ENCODE peak calls at places on chromosomes 1 and 21, in four cellular contexts. M is fibroblast of pulmonary artery, D is astrocyte of the cerebellum, B is tibial artery. W is an unnamed sample.

GRCh38 chr1:160104520-160104885 is 6.1 kb upstream of the IGSF8 start:
- DNase-seq in M (no peak), D (no peak), B (no peak), W (no peak)

GRCh38 chr1:4137621-4138390 is 237.7 kb upstream of the C1orf174 start:
- DNase-seq in M (no peak), D (no peak), B (no peak), W (no peak)

GRCh38 chr1:69700770-69701169 is 133.0 kb downstream of the LRRC7 start:
- DNase-seq in M (peak), D (no peak), B (no peak), W (peak)

GRCh38 chr1:49363628-49364027 is 586.9 kb upstream of the BEND5 start:
- DNase-seq in M (no peak), D (no peak), B (no peak), W (no peak)

GRCh38 chr1:75338974-75339483 is 204.8 kb downstream of the LHX8 start:
- DNase-seq in M (no peak), D (no peak), B (no peak), W (no peak)

GRCh38 chr1:42240964-42241755 is 76.6 kb upstream of the GUCA2A start:
- DNase-seq in M (peak), D (peak), B (no peak), W (peak)

GRCh38 chr21:43699933-43700599 is 18.9 kb upstream of the PDXK start:
- DNase-seq in M (no peak), D (no peak), B (no peak), W (no peak)

GRCh38 chr1:206772228-206773002 is at the start of gene IL10:
- DNase-seq in M (no peak), D (no peak), B (peak), W (no peak)

GRCh38 chr1:54548389-54549044 is 489 bp downstream of the ACOT11 start:
- DNase-seq in M (no peak), D (no peak), B (no peak), W (no peak)

GRCh38 chr1:86435327-86435726 is 11.4 kb downstream of the CLCA2 start:
- DNase-seq in M (no peak), D (no peak), B (no peak), W (no peak)

GRCh38 chr1:172658871-172659453 is at the start of gene FASLG:
- DNase-seq in M (no peak), D (no peak), B (no peak), W (no peak)

GRCh38 chr1:38045431-38046332 is 911 bp downstream of the POU3F1 start:
- DNase-seq in M (no peak), D (no peak), B (no peak), W (peak)

GRCh38 chr21:38927776-38928175 is 122.0 kb downstream of the ETS2 start:
- DNase-seq in M (no peak), D (no peak), B (no peak), W (no peak)

GRCh38 chr1:38193040-38193439 is 146.4 kb upstream of the POU3F1 start:
- DNase-seq in M (no peak), D (no peak), B (no peak), W (no peak)

GRCh38 chr1:61254629-61255323 is 172.4 kb downstream of the NFIA start:
- DNase-seq in M (peak), D (peak), B (no peak), W (peak)

GRCh38 chr1:205477759-205478247 is 22.0 kb upstream of the BLACAT1 start:
- DNase-seq in M (peak), D (peak), B (peak), W (no peak)

GRCh38 chr1:27602510-27603319 is 1.2 kb downstream of the AHDC1 start:
- DNase-seq in M (no peak), D (no peak), B (peak), W (peak)

GRCh38 chr1:229191066-229191674 is 79.7 kb upstream of the RAB4A start:
- DNase-seq in M (peak), D (no peak), B (no peak), W (peak)

GRCh38 chr1:59007820-59008598 is 224.2 kb upstream of the JUN start:
- DNase-seq in M (peak), D (peak), B (no peak), W (peak)

GRCh38 chr1:32474954-32475353 is 10.1 kb downstream of the ZBTB8B start:
- DNase-seq in M (no peak), D (no peak), B (peak), W (no peak)

GRCh38 chr1:209416009-209416408 is 167.5 kb upstream of the CAMK1G start:
- DNase-seq in M (no peak), D (no peak), B (no peak), W (peak)

GRCh38 chr1:76944942-76945341 is 77.7 kb downstream of the ST6GALNAC5 start:
- DNase-seq in M (no peak), D (peak), B (no peak), W (peak)

GRCh38 chr1:43582162-43582566 is 51.5 kb downstream of the PTPRF start:
- DNase-seq in M (peak), D (peak), B (no peak), W (peak)

GRCh38 chr1:2480236-2480985 is 4.3 kb downstream of the PLCH2 start:
- DNase-seq in M (no peak), D (no peak), B (no peak), W (no peak)

GRCh38 chr1:103156966-103157365 is 48.6 kb upstream of the COL11A1 start:
- DNase-seq in M (peak), D (peak), B (no peak), W (peak)

GRCh38 chr1:12548279-12549105 is 69.5 kb downstream of the DHRS3 start:
- DNase-seq in M (no peak), D (no peak), B (peak), W (no peak)

GRCh38 chr1:205301220-205301821 is 20.2 kb downstream of the NUAK2 start:
- DNase-seq in M (peak), D (peak), B (no peak), W (peak)

GRCh38 chr1:69388044-69388443 is 179.7 kb upstream of the LRRC7 start:
- DNase-seq in M (no peak), D (no peak), B (no peak), W (no peak)

GRCh38 chr1:110229348-110230001 is 19.4 kb downstream of the KCNC4 start:
- DNase-seq in M (no peak), D (no peak), B (no peak), W (no peak)

GRCh38 chr1:95903060-95903459 is 669.0 kb downstream of the RWDD3 start:
- DNase-seq in M (no peak), D (no peak), B (no peak), W (no peak)

GRCh38 chr1:234722904-234723588 is 113.1 kb upstream of the IRF2BP2 start:
- DNase-seq in M (peak), D (peak), B (peak), W (peak)
- H3K4me3 ChIP-seq in M (peak), D (peak), B (peak), W (peak)

GRCh38 chr21:46486481-46487000 is 27.9 kb downstream of the DIP2A start:
- DNase-seq in M (no peak), D (no peak), B (no peak), W (no peak)
- TF ChIP-seq CTCF in M (no peak), D (no peak), B (no peak), W (no peak)

GRCh38 chr1:241638091-241638682 is 2.0 kb downstream of the CHML start:
- DNase-seq in M (no peak), D (no peak), B (no peak), W (no peak)
- H3K4me3 ChIP-seq in M (peak), D (peak), B (no peak), W (peak)

DNA sequence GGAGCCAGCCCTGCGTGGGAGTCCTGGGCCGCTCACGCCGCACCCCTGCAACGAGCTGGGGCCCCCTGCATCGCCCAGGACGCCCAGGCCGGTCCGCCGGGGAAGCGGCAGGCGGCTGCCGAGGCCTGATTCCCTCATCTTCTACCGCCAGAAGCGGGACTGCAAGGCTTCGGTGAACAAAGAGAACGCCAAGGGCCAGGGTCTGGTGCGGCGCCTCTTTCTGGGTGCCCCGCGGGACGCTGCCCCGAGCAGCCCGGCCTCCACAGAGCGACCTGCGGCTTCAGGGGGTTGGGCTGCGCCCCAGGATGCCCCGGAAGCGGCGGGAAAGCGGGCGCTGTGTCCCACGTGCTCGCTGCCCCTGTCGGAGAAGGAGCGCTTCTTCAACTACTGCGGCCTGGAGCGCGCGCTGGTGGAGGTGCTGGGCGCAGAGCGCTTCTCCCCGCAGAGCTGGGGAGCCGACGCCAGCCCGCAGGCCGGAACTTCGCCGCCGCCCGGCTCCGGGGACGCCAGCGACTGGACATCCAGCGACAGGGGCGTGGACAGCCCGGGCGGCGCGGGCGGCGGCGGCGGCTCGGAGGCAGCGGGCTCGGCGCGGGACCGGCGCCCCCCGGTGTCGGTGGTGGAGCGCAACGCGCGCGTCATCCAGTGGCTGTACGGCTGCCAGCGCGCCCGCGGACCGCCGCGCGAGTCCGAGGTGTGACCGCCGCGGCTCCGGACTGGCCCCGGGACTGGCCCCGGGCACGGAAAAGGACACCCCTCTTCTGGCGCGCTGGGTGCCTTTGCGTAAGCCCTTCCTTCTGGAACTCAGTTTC is 2.7 kb downstream of the FAM110D start:
- DNase-seq in M (peak), D (no peak), B (peak), W (peak)
- TF ChIP-seq CTCF in M (peak), D (no peak), B (no peak), W (no peak)

GRCh38 chr1:23594927-23595353 is 35.6 kb upstream of the ID3 start:
- DNase-seq in M (no peak), D (no peak), B (no peak), W (no peak)
- H3K4me3 ChIP-seq in M (no peak), D (no peak), B (no peak), W (no peak)

GRCh38 chr1:94707321-94708298 is 112.5 kb upstream of the SLC44A3 start:
- DNase-seq in M (peak), D (no peak), B (no peak), W (no peak)

GRCh38 chr1:94708299-94708685 is 111.9 kb upstream of the SLC44A3 start:
- DNase-seq in M (no peak), D (no peak), B (no peak), W (no peak)

GRCh38 chr1:94708811-94709210 is 111.3 kb upstream of the SLC44A3 start:
- DNase-seq in M (no peak), D (no peak), B (no peak), W (no peak)

GRCh38 chr1:94702440-94702810 is 117.7 kb upstream of the SLC44A3 start:
- DNase-seq in M (peak), D (no peak), B (no peak), W (peak)

DNA sequence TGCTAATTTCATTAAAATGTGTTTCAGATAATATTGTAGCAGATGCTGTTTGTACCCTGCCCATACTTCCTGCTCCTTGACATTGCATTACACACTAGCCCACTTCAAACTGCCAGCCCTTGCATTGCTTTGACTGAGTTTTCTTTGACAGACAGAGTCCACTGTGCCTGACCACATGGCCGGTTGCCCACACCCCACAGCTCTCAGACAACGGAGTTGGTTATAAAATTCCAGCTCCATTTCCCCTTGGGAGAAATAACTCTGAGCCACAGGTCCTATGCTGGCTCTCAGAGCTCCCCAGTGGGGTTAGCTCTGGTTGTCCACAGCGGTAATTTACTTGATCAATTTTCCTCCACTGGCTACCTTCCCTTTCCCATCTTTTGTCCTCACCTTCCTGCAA is 114.4 kb upstream of the SLC44A3 start:
- DNase-seq in M (no peak), D (peak), B (no peak), W (no peak)
- TF ChIP-seq CTCF in M (no peak), D (no peak), B (no peak), W (no peak)

GRCh38 chr1:176098560-176098959 is 108.5 kb downstream of the COP1 start:
- DNase-seq in M (no peak), D (no peak), B (no peak), W (no peak)
- H3K4me3 ChIP-seq in M (no peak), D (no peak), B (no peak), W (no peak)

GRCh38 chr21:18840239-18840638 is 436.7 kb upstream of the TMPRSS15 start:
- DNase-seq in M (peak), D (peak), B (no peak), W (peak)
- TF ChIP-seq CTCF in M (no peak), D (peak), B (no peak), W (peak)

GRCh38 chr1:52915855-52916220 is 5.7 kb downstream of the ECHDC2 start:
- DNase-seq in M (no peak), D (no peak), B (no peak), W (no peak)

GRCh38 chr1:52917156-52917555 is 4.4 kb downstream of the ECHDC2 start:
- DNase-seq in M (peak), D (no peak), B (no peak), W (no peak)

GRCh38 chr1:52917591-52917990 is 3.9 kb downstream of the ECHDC2 start:
- DNase-seq in M (no peak), D (no peak), B (no peak), W (no peak)

GRCh38 chr1:52915211-52915854 is 6.2 kb downstream of the ECHDC2 start:
- DNase-seq in M (no peak), D (no peak), B (no peak), W (no peak)

GRCh38 chr1:52916241-52916975 is 5.1 kb downstream of the ECHDC2 start:
- DNase-seq in M (no peak), D (no peak), B (no peak), W (no peak)
- H3K4me3 ChIP-seq in M (no peak), D (no peak), B (no peak), W (no peak)

DNA sequence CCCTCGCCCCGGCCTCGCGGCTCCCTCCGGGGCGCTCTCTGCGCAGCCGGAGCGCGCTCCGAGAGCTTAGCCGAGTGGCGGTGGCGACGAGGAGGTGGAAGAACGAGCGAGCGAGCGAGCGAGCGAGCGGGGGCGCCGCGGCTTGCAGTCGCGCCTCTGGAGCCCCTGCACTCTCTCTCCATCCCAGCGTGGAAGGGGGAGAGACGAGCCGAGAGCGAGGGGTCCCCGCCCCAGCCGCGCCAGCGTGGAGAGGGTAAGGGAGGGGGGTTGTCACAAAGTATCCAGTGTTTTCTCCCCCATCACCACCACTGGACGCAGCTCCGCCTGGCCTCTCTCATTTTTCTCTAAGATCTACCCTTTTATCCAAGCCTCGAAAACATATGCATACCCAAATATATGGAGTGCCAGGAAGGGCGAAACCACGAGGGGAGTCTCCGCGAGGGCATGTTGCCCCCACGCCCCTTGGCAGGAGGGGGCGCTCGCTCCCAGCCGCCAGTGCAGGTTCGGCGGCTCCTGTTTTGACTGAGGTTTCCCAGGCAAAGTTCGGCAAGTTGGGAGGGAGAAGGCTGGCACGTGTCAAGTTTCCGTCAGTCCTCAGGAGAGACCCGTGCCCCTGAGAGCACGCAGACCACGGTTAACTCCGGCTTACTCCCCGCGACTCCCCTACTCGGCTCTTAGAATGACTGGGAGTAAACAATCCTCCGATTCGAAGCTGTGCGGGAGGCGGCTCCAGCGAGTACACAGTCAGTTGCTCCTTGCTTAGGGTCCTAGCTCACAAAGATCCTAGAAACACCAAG is 569 bp upstream of the DAB1 start:
- DNase-seq in M (peak), D (no peak), B (no peak), W (peak)
- TF ChIP-seq CTCF in M (peak), D (peak), B (peak), W (peak)

W was measured in choroid plexus epithelial cell.